ENCODE peak calls at places on chromosome 16, in ten cellular contexts. X is anterior cingulate cortex; H is cardiac septum; U is T-cell; E is Peyer's patch; Q is CD4-positive, alpha-beta memory T cell; V is hypothalamus; Z is astrocyte of the spinal cord; T is stimulated activated CD4-positive, alpha-beta T cell treated with anti-CD3 and anti-CD28 coated beads, Interleukin-4, amount 100 ng/mL, for 4 hours; Y is nephron progenitor cell. K is an unnamed sample.

GRCh38 chr16:58510097-58510775 is 5.1 kb upstream of the SETD6 start:
- DNase-seq in V (no peak), X (no peak), Q (no peak), U (no peak), E (peak), H (no peak), T (no peak), Z (no peak), Y (no peak), K (no peak)

GRCh38 chr16:15971435-15971805 is 22.0 kb downstream of the ABCC1 start:
- DNase-seq in V (no peak), X (no peak), T (no peak), Y (no peak), E (no peak), Q (no peak), Z (no peak), U (no peak), H (no peak), K (no peak)

GRCh38 chr16:82801361-82801760 is 174.6 kb downstream of the CDH13 start:
- DNase-seq in H (no peak), U (no peak), T (no peak), Z (peak), E (no peak), Q (no peak), Y (no peak), X (no peak), V (no peak), K (no peak)

GRCh38 chr16:66127459-66128362 is 238.8 kb upstream of the CDH5 start:
- DNase-seq in E (no peak), Y (peak), Z (no peak), H (no peak), X (no peak), T (no peak), U (no peak), V (peak), Q (no peak), K (no peak)

GRCh38 chr16:79359082-79359481 is 241.5 kb downstream of the MAF start:
- DNase-seq in Y (no peak), Z (no peak), V (no peak), U (no peak), E (no peak), T (no peak), Q (no peak), X (no peak), H (no peak), K (no peak)

GRCh38 chr16:2825899-2826298 is 4.2 kb upstream of the ZG16B start:
- DNase-seq in Z (no peak), X (no peak), E (peak), T (no peak), Y (no peak), Q (no peak), U (no peak), H (peak), V (no peak), K (no peak)

GRCh38 chr16:72424776-72425175 is 252.8 kb upstream of the PMFBP1 start:
- DNase-seq in U (no peak), Q (no peak), T (no peak), H (no peak), X (no peak), V (no peak), E (no peak), Y (no peak), Z (no peak), K (no peak)

GRCh38 chr16:57810197-57811024 is 8.1 kb upstream of the KIFC3 start:
- DNase-seq in Z (peak), X (no peak), Y (peak), V (no peak), E (peak), Q (peak), U (peak), T (peak), H (peak), K (no peak)

GRCh38 chr16:12119037-12119436 is 142.5 kb downstream of the SNX29 start:
- DNase-seq in E (no peak), Z (no peak), U (no peak), V (no peak), T (no peak), Y (no peak), X (no peak), H (no peak), Q (no peak), K (no peak)

GRCh38 chr16:1428511-1428910 is 2.4 kb upstream of the PERCC1 start:
- DNase-seq in V (peak), Y (peak), T (no peak), Z (no peak), Q (peak), H (no peak), E (peak), X (no peak), U (peak), K (no peak)

GRCh38 chr16:53974484-53975115 is 270.6 kb downstream of the FTO start:
- DNase-seq in T (no peak), V (no peak), H (no peak), E (no peak), Q (no peak), Z (peak), U (no peak), Y (no peak), X (no peak), K (no peak)

GRCh38 chr16:61676740-61677139 is 359.5 kb downstream of the CDH8 start:
- DNase-seq in X (no peak), E (no peak), Q (no peak), Z (no peak), Y (no peak), T (no peak), H (no peak), U (no peak), V (no peak), K (no peak)

GRCh38 chr16:57614546-57615343 is 13.7 kb upstream of the ADGRG1 start:
- DNase-seq in X (no peak), Y (no peak), U (no peak), Q (no peak), V (no peak), Z (no peak), E (peak), H (peak), T (no peak), K (no peak)

GRCh38 chr16:51919736-51920135 is 627.2 kb downstream of the TOX3 start:
- DNase-seq in X (no peak), Z (no peak), U (no peak), Q (no peak), H (no peak), V (no peak), Y (no peak), E (no peak), T (no peak), K (no peak)

GRCh38 chr16:86844691-86845090 is 266.3 kb downstream of the FOXL1 start:
- DNase-seq in V (no peak), Q (no peak), E (no peak), H (no peak), X (no peak), U (no peak), T (no peak), Z (no peak), Y (no peak), K (no peak)

K was measured in NCI-H2227 treated with DMSO at 0.1 percent for 48 hours.